ENCODE peak calls at places on chromosome 4, in seven cellular contexts. H is memory B cell, D is T-cell, G is left colon, U is NCI-H1092 treated with DMSO at 0.1 percent for 48 hours, Z is ecto neural progenitor cell, X is NCI-H2029 treated with DMSO at 0.1 percent for 48 hours. F is an unnamed sample.
A peak's percentile ranks its signal among the peaks of the same experiment; 100 is the strongest.

GRCh38 chr4:74628808-74629616 is 165.3 kb downstream of the BTC start:
- DNase-seq in H (no peak), D (no peak), G (no peak), U (no peak), Z (no peak), X (no peak), F (no peak)

GRCh38 chr4:72031868-72032619 is at the start of gene NPFFR2:
- DNase-seq in H (no peak), D (no peak), G (no peak), U (no peak), Z (peak; percentile 80), X (no peak), F (no peak)

GRCh38 chr4:68985442-68985841 is 33.8 kb upstream of the UGT2A3 start:
- DNase-seq in H (no peak), D (no peak), G (no peak), U (no peak), Z (no peak), X (no peak), F (no peak)

GRCh38 chr4:7366958-7367353 is 67.8 kb downstream of the PSAPL1 start:
- DNase-seq in H (no peak), D (no peak), G (no peak), U (no peak), Z (no peak), X (no peak), F (no peak)

GRCh38 chr4:99151931-99152448 is 7.9 kb upstream of the ADH4 start:
- DNase-seq in H (no peak), D (no peak), G (no peak), U (no peak), Z (no peak), X (no peak), F (no peak)

GRCh38 chr4:145735330-145735638 is 55.3 kb downstream of the C4orf51 start:
- DNase-seq in H (no peak), D (no peak), G (no peak), U (no peak), Z (no peak), X (no peak), F (no peak)

GRCh38 chr4:17773125-17773698 is 8.2 kb downstream of the FAM184B start:
- DNase-seq in H (no peak), D (no peak), G (no peak), U (no peak), Z (no peak), X (no peak), F (no peak)

GRCh38 chr4:157791236-157791635 is 381.6 kb downstream of the GASK1B start:
- DNase-seq in H (no peak), D (no peak), G (no peak), U (no peak), Z (no peak), X (no peak), F (no peak)

GRCh38 chr4:40299704-40300336 is 35.3 kb upstream of the CHRNA9 start:
- DNase-seq in H (no peak), D (no peak), G (no peak), U (no peak), Z (no peak), X (no peak), F (no peak)

GRCh38 chr4:30839583-30840520 is 119.7 kb downstream of the PCDH7 start:
- DNase-seq in H (no peak), D (no peak), G (no peak), U (no peak), Z (no peak), X (peak; percentile 37), F (no peak)

GRCh38 chr4:186657766-186658165 is 65.9 kb downstream of the FAT1 start:
- DNase-seq in H (no peak), D (no peak), G (no peak), U (no peak), Z (no peak), X (no peak), F (no peak)

GRCh38 chr4:164571593-164572385 is 182.1 kb upstream of the SMIM31 start:
- DNase-seq in H (no peak), D (no peak), G (no peak), U (no peak), Z (no peak), X (no peak), F (no peak)

GRCh38 chr4:103002551-103002950 is 17.0 kb downstream of the SLC9B1 start:
- DNase-seq in H (no peak), D (no peak), G (no peak), U (no peak), Z (no peak), X (no peak), F (no peak)

GRCh38 chr4:138951764-138952163 is 63.8 kb upstream of the NOCT start:
- DNase-seq in H (no peak), D (no peak), G (no peak), U (no peak), Z (no peak), X (no peak), F (no peak)

GRCh38 chr4:108166038-108166437 is 2.7 kb downstream of the LEF1 start:
- DNase-seq in H (no peak), D (no peak), G (no peak), U (no peak), Z (no peak), X (no peak), F (peak; percentile 13)